ENCODE peak calls at places on chromosome 11, in eight cellular contexts. F is MM.1S, N is kidney, Q is pancreas, L is colonic mucosa, Z is keratinocyte, T is adrenal gland, K is endodermal cell. C is an unnamed sample.

GRCh38 chr11:91081440-91082088 is 858.7 kb upstream of the CHORDC1 start:
- DNase-seq in K (peak; percentile 52), L (no peak), F (no peak), Q (no peak), Z (peak; percentile 17), N (no peak), T (peak; percentile 72), C (peak; percentile 39)

GRCh38 chr11:13287681-13288080 is 10.1 kb downstream of the BMAL1 start:
- DNase-seq in T (no peak), N (no peak), Q (no peak), L (no peak), Z (no peak), K (no peak), F (no peak), C (no peak)

GRCh38 chr11:34840736-34841386 is 75.3 kb downstream of the APIP start:
- DNase-seq in T (no peak), Z (no peak), L (peak; percentile 57), N (no peak), F (peak; percentile 65), K (peak; percentile 69), Q (peak; percentile 25), C (no peak)

GRCh38 chr11:61372659-61373058 is 10.5 kb downstream of the TMEM138 start:
- DNase-seq in N (no peak), T (no peak), L (no peak), Q (no peak), Z (no peak), F (no peak), K (no peak), C (no peak)

GRCh38 chr11:129881570-129882170 is 13.7 kb downstream of the NFRKB start:
- DNase-seq in F (peak; percentile 15), Z (no peak), N (no peak), L (peak; percentile 38), T (no peak), Q (no peak), K (peak; percentile 89), C (no peak)

GRCh38 chr11:114180301-114181055 is 115.7 kb upstream of the NNMT start:
- DNase-seq in F (peak; percentile 44), T (peak; percentile 85), Z (no peak), L (peak; percentile 74), K (peak; percentile 83), Q (peak; percentile 67), N (peak; percentile 70), C (no peak)

GRCh38 chr11:86978756-86979608 is 23.8 kb upstream of the FZD4 start:
- DNase-seq in K (no peak), T (no peak), N (no peak), F (peak; percentile 56), L (no peak), Q (no peak), Z (no peak), C (no peak)

GRCh38 chr11:108592591-108593213 is 866 bp downstream of the EXPH5 start:
- DNase-seq in N (peak; percentile 82), Z (no peak), T (no peak), Q (peak; percentile 44), L (peak; percentile 55), K (peak; percentile 77), F (peak; percentile 30), C (no peak)

GRCh38 chr11:50267851-50268250 is 235.2 kb downstream of the OR4C45 start:
- DNase-seq in F (no peak), L (no peak), Q (no peak), K (no peak), N (no peak), T (no peak), Z (no peak), C (no peak)

GRCh38 chr11:5153574-5154431 is 754 bp downstream of the OR52A1 start:
- DNase-seq in N (no peak), K (no peak), Z (no peak), F (no peak), L (no peak), T (no peak), Q (no peak), C (no peak)

GRCh38 chr11:134949121-134949591 is 537.1 kb upstream of the B3GAT1 start:
- DNase-seq in Q (no peak), L (no peak), T (no peak), N (no peak), Z (no peak), K (no peak), F (no peak), C (no peak)

GRCh38 chr11:29773656-29774264 is 243.1 kb downstream of the KCNA4 start:
- DNase-seq in Z (no peak), Q (no peak), K (no peak), T (no peak), F (no peak), L (no peak), N (no peak), C (peak; percentile 8)

GRCh38 chr11:134200688-134201087 is 23.1 kb downstream of the NCAPD3 start:
- DNase-seq in Q (no peak), Z (no peak), N (no peak), F (no peak), T (no peak), K (no peak), L (no peak), C (no peak)

GRCh38 chr11:8335683-8336082 is 72.0 kb upstream of the LMO1 start:
- DNase-seq in T (no peak), F (no peak), L (no peak), K (no peak), N (no peak), Q (no peak), Z (no peak), C (no peak)

GRCh38 chr11:34825670-34826383 is 90.4 kb downstream of the APIP start:
- DNase-seq in N (no peak), T (no peak), F (no peak), K (no peak), Z (no peak), L (peak; percentile 84), Q (peak; percentile 39), C (peak; percentile 77)

GRCh38 chr11:32121012-32121411 is 30.1 kb downstream of the RCN1 start:
- DNase-seq in Q (no peak), T (no peak), F (peak; percentile 62), L (no peak), K (no peak), Z (no peak), N (no peak), C (no peak)

DNA sequence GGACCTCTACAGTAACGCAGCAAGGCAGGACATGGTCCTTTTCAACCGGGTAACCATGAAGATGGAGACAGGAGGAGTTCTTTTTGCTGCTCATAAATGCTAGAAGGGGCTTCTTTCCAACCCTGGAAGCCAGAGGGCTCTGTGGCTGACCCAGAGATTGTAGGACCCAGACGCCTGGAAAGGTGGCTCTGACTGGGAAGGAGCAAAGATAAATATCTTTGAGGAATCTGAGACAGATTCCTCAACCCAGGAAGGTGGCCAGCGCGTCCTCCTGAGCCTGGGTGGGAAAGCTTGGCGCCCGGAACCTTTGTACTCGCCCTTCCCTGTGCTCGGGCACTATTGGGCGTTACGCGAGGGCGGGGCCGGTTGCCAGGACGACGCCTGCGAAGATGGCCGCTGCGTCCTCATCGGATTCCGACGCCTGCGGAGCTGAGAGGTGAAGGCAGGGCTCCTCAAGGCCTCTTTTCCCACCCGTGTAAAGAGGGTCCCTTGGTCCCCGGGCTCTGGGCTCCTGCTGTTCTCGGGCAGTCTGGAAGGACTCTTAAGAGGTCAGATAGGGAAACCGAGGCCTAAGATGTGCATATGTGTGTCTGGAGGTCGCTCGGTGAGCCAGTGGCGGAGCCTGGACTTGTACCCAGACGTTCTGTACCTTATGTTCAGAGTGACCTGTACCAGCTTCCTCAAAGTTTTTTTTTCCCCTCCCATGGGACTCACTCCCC is at the start of gene BBS1:
- DNase-seq in K (peak; percentile 96), T (peak; percentile 93), L (peak; percentile 88), Q (peak; percentile 92), F (peak; percentile 69), N (peak; percentile 94), Z (no peak), C (no peak)
- H3K27ac ChIP-seq in K (peak within 1 kb of the TSS; percentile 65), T (no peak within 1 kb of the TSS), L (no peak within 1 kb of the TSS), Q (no peak within 1 kb of the TSS), F (no peak within 1 kb of the TSS), N (no peak within 1 kb of the TSS), Z (peak within 1 kb of the TSS; percentile 67), C (no peak within 1 kb of the TSS)

DNA sequence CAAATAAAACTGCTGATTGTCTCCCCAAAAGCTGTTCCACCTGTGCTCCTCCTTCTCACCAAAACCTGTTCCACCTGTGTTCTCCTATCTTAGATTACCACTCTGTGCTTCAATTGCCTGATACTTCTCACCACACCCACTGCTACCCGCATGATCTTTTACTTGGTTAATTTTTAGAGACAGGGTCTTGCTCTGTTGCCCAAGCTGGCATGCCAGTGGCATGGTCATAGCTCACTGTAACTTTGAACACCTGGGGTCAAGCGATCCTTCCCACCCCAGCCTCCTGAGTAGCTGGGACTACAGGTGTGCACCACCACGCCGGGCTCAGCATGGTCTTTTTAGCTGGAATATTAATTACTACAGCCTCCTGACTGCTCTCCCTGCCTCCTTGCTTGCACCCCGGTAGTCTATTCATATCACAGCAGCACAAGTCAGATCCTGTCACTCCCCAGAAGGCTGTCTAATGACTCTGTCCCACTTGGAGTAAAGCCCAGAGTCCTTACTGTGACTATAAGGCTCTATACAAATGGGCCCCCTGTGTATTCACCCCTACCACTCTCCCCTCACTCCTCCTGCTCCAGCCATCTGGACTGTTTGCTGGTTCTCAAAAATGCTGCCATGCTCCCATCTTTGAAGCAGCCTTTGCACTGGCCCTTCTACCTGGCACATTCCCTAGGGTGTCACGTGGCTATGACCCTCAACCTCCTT is 3.5 kb downstream of the C11orf91 start:
- DNase-seq in N (no peak), T (no peak), K (no peak), Z (no peak), Q (no peak), F (no peak), L (no peak), C (no peak)
- H3K27ac ChIP-seq in N (peak overlapping the region; percentile 73), T (no peak overlapping the region), K (no peak overlapping the region), Z (peak overlapping the region; percentile 22), Q (peak overlapping the region; percentile 62), F (no peak overlapping the region), L (no peak overlapping the region), C (peak overlapping the region; percentile 100)

DNA sequence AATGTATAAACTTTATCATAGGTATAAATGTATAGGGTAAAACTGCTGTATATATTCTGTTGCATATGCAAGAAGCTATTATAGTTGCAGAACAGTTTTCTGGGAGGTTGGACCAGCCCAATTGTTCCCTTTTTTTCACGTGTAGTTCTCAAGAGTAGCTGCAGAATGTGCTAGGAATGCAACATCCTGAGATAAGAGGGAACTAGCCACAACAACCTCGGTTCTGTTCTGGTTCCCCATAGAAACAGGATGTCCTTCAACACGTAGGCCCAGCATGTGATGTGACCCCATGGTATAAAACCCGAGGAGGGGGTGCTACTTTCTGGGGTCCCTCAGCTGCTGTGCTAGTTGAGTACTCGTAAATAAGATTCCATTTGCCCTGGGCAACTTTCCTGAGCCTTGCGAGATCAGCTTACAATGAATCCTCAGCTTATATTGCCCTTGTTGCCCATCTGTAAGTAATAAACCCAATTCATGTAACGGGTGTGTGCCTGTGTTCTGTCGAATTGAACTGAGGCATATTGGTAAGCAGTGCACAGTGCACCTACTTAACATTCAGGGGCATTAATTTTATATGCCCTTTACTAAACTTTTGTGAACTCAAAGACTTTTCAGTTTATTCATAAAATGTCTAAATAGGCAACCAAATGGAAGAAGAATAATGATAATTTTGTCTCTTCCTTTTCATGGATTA is 23.0 kb upstream of the TRAF6 start:
- DNase-seq in Z (no peak), F (no peak), K (no peak), Q (no peak), T (no peak), L (no peak), N (no peak), C (no peak)
- H3K27ac ChIP-seq in Z (no peak overlapping the region), F (no peak overlapping the region), K (no peak overlapping the region), Q (no peak overlapping the region), T (no peak overlapping the region), L (no peak overlapping the region), N (no peak overlapping the region), C (no peak overlapping the region)

DNA sequence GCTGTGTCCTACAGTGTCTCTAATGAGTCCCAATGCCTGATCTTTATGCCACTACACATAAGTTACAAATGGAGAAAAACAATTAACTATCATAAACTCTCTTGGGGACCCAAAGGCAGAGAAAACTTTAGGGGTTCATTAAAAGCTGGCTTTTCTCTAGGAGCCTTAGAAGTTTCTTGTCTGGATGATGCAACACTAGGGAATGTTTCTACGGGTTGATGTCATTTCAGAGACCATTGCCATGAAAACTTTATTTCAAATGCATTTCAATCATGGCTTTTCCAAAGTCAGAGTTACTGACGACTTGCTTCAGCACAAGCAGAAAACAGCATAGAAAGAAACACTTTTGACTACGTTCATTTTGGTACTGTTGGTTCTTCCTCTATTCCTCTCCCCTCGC is 8.5 kb upstream of the OR8B12 start:
- DNase-seq in Z (no peak), Q (no peak), K (no peak), L (no peak), F (no peak), T (no peak), N (no peak), C (no peak)
- H3K27ac ChIP-seq in Z (no peak overlapping the region), Q (no peak overlapping the region), K (no peak overlapping the region), L (no peak overlapping the region), F (no peak overlapping the region), T (no peak overlapping the region), N (no peak overlapping the region), C (no peak overlapping the region)

C was measured in epithelial cell of prostate.